ENCODE peak calls at places on chromosomes 4 and X, in seven cellular contexts. I is activated CD4-positive, alpha-beta memory T cell treated with anti-CD3 and anti-CD28 coated beads for 36 hours; J is stimulated activated CD4-positive, alpha-beta T cell treated with anti-CD3 and anti-CD28 coated beads, TNF-alpha, amount 100 ng/mL, for 4 hours; T is left lung; F is HTR-8/SVneo; D is GM23338; E is thyroid gland. R is an unnamed sample.

GRCh38 chrX:110759785-110760184 is 35.8 kb downstream of the CHRDL1 start:
- DNase-seq in I (no peak), J (no peak), T (no peak), F (no peak), D (no peak), E (no peak), R (no peak)

GRCh38 chr4:25320374-25321172 is 8.0 kb downstream of the ZCCHC4 start:
- DNase-seq in I (no peak), J (no peak), T (no peak), F (no peak), D (no peak), E (no peak), R (no peak)

GRCh38 chr4:154416183-154416543 is 75.4 kb downstream of the DCHS2 start:
- DNase-seq in I (no peak), J (no peak), T (no peak), F (peak; percentile 8), D (peak; percentile 76), E (peak; percentile 49), R (no peak)

GRCh38 chr4:10015140-10015753 is 6.0 kb downstream of the SLC2A9 start:
- DNase-seq in I (peak; percentile 56), J (no peak), T (no peak), F (no peak), D (peak; percentile 82), E (peak; percentile 72), R (no peak)

GRCh38 chrX:48683411-48683982 is at the start of gene WAS:
- DNase-seq in I (peak; percentile 67), J (peak; percentile 16), T (no peak), F (no peak), D (no peak), E (no peak), R (no peak)

GRCh38 chr4:55004831-55005230 is 120.6 kb downstream of the KDR start:
- DNase-seq in I (no peak), J (no peak), T (no peak), F (no peak), D (no peak), E (peak; percentile 16), R (no peak)

GRCh38 chrX:144006811-144007210 is 122.9 kb downstream of the UBE2NL start:
- DNase-seq in I (no peak), J (no peak), T (no peak), F (no peak), D (no peak), E (no peak), R (no peak)

GRCh38 chr4:26803462-26803861 is 57.2 kb upstream of the STIM2 start:
- DNase-seq in I (no peak), J (no peak), T (no peak), F (no peak), D (peak; percentile 20), E (peak; percentile 7), R (no peak)

GRCh38 chr4:153181293-153182080 is 22.8 kb upstream of the TRIM2 start:
- DNase-seq in I (no peak), J (no peak), T (no peak), F (no peak), D (no peak), E (no peak), R (no peak)

R was measured in activated CD4-positive, CD25-positive, alpha-beta regulatory T cell treated with anti-CD3 and anti-CD28 coated beads, Interleukin-2, amount 50 U/mL, for 16 hours.